ENCODE peak calls at places on chromosomes 3 and 15, in five cellular contexts. One of them, this sample, is unnamed.
A peak's percentile ranks its signal among the peaks of the same experiment; 100 is the strongest.

GRCh38 chr15:63968122-63968524 is 78.2 kb downstream of the DAPK2 start:
- DNase-seq in cardiac fibroblast: no peak
- DNase-seq in GM10248: no peak
- DNase-seq in cardiac muscle cell: no peak
- DNase-seq in glutamatergic neuron: no peak
- DNase-seq in this sample: no peak

GRCh38 chr3:98556164-98557130 is 24.7 kb downstream of the GPR15 start:
- DNase-seq in cardiac fibroblast: no peak
- DNase-seq in GM10248: peak; percentile 54
- DNase-seq in cardiac muscle cell: no peak
- DNase-seq in glutamatergic neuron: no peak
- DNase-seq in this sample: no peak

GRCh38 chr3:53103566-53104296 is 26.5 kb downstream of the RFT1 start:
- DNase-seq in cardiac fibroblast: peak; percentile 38
- DNase-seq in GM10248: no peak
- DNase-seq in cardiac muscle cell: peak; percentile 30
- DNase-seq in glutamatergic neuron: no peak
- DNase-seq in this sample: no peak

GRCh38 chr3:186525369-186526255 is 18.6 kb downstream of the CRYGS start:
- DNase-seq in cardiac fibroblast: no peak
- DNase-seq in GM10248: no peak
- DNase-seq in cardiac muscle cell: no peak
- DNase-seq in glutamatergic neuron: no peak
- DNase-seq in this sample: no peak

GRCh38 chr3:127639173-127640030 is 10.4 kb downstream of the PODXL2 start:
- DNase-seq in cardiac fibroblast: no peak
- DNase-seq in GM10248: no peak
- DNase-seq in cardiac muscle cell: no peak
- DNase-seq in glutamatergic neuron: no peak
- DNase-seq in this sample: peak; percentile 56

GRCh38 chr3:117084739-117085270 is 375.2 kb downstream of the TUSC7 start:
- DNase-seq in cardiac fibroblast: no peak
- DNase-seq in GM10248: no peak
- DNase-seq in cardiac muscle cell: no peak
- DNase-seq in glutamatergic neuron: no peak
- DNase-seq in this sample: no peak

GRCh38 chr3:29181149-29181780 is 99.6 kb upstream of the RBMS3 start:
- DNase-seq in cardiac fibroblast: no peak
- DNase-seq in GM10248: no peak
- DNase-seq in cardiac muscle cell: no peak
- DNase-seq in glutamatergic neuron: no peak
- DNase-seq in this sample: no peak

GRCh38 chr3:38542401-38543298 is 46.5 kb downstream of the EXOG start:
- DNase-seq in cardiac fibroblast: no peak
- DNase-seq in GM10248: no peak
- DNase-seq in cardiac muscle cell: no peak
- DNase-seq in glutamatergic neuron: no peak
- DNase-seq in this sample: no peak

GRCh38 chr3:136042608-136043221 is 77.2 kb downstream of the PPP2R3A start:
- DNase-seq in cardiac fibroblast: peak; percentile 74
- DNase-seq in GM10248: peak; percentile 38
- DNase-seq in cardiac muscle cell: peak; percentile 72
- DNase-seq in glutamatergic neuron: no peak
- DNase-seq in this sample: peak; percentile 65
- TF ChIP-seq CTCF in cardiac fibroblast: peak; percentile 50
- TF ChIP-seq CTCF in GM10248: peak; percentile 38
- TF ChIP-seq CTCF in cardiac muscle cell: peak; percentile 57
- TF ChIP-seq CTCF in glutamatergic neuron: peak; percentile 63
- TF ChIP-seq CTCF in this sample: peak; percentile 61

DNA sequence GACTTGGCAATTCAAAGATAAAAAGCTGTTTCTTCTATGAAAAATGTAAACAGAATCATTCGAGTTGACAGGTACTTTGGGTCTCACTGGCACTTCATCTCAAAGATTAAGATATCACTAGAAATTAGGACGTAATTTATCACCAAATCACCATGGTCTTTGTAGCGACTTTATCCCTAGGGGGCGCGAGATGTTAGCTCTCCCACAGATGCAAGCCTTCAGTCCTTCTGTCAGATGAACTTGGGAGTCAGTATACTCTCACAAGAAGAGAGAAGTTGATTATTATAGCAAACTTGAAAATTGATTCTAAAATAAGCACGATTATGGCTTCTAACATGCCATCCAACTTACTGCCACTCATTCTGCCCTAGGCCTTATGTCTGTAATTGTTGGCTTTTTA is 150.3 kb downstream of the ALCAM start:
- DNase-seq in cardiac fibroblast: peak; percentile 46
- DNase-seq in GM10248: no peak
- DNase-seq in cardiac muscle cell: peak; percentile 55
- DNase-seq in glutamatergic neuron: no peak
- DNase-seq in this sample: no peak
- TF ChIP-seq CTCF in cardiac fibroblast: peak; percentile 39
- TF ChIP-seq CTCF in GM10248: no peak
- TF ChIP-seq CTCF in cardiac muscle cell: peak; percentile 49
- TF ChIP-seq CTCF in glutamatergic neuron: no peak
- TF ChIP-seq CTCF in this sample: no peak

DNA sequence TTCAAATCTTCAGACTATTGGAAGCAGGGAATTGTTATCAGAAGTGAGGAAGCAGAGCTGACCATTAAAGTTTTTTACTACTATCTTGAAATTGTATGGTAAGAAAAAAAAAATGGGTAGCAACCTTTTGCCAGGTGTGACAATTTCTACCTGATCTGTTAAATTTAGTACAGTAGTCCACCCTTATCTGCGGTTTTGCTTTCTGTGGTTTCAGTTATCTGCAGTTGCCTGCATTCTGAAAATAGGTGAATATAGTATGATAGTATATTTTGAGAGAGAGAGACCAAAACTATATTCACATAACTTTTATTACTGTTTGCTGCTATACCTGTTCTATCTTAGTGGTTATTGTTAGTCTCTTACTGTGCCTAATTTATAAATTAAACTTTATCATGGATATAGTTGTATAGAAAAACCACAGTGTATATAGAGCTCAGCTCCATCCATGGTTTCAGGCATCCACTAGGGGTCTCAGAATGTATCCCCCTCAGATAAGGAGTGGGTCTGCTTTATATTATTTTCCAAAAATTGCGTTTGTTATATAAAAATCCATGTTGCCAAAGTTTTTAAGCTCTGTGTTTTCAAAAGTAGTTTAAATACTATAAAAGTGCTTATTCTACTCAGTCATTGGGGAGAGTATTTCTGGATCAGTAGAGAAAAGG is 69.9 kb downstream of the PTPRG start:
- DNase-seq in cardiac fibroblast: no peak
- DNase-seq in GM10248: no peak
- DNase-seq in cardiac muscle cell: no peak
- DNase-seq in glutamatergic neuron: no peak
- DNase-seq in this sample: no peak
- TF ChIP-seq CTCF in cardiac fibroblast: no peak
- TF ChIP-seq CTCF in GM10248: no peak
- TF ChIP-seq CTCF in cardiac muscle cell: no peak
- TF ChIP-seq CTCF in glutamatergic neuron: no peak
- TF ChIP-seq CTCF in this sample: no peak

GRCh38 chr15:59424626-59425025 is 13.4 kb upstream of the FAM81A start:
- DNase-seq in cardiac fibroblast: no peak
- DNase-seq in GM10248: no peak
- DNase-seq in cardiac muscle cell: no peak
- DNase-seq in glutamatergic neuron: no peak
- DNase-seq in this sample: no peak
- TF ChIP-seq CTCF in cardiac fibroblast: no peak
- TF ChIP-seq CTCF in GM10248: no peak
- TF ChIP-seq CTCF in cardiac muscle cell: no peak
- TF ChIP-seq CTCF in glutamatergic neuron: no peak
- TF ChIP-seq CTCF in this sample: no peak

GRCh38 chr3:43690400-43691119 is at the start of gene ABHD5:
- DNase-seq in cardiac fibroblast: peak; percentile 97
- DNase-seq in GM10248: peak; percentile 96
- DNase-seq in cardiac muscle cell: peak; percentile 98
- DNase-seq in glutamatergic neuron: peak; percentile 93
- DNase-seq in this sample: peak; percentile 93
- TF ChIP-seq CTCF in cardiac fibroblast: peak; percentile 19
- TF ChIP-seq CTCF in GM10248: peak; percentile 29
- TF ChIP-seq CTCF in cardiac muscle cell: peak; percentile 25
- TF ChIP-seq CTCF in glutamatergic neuron: peak; percentile 32
- TF ChIP-seq CTCF in this sample: peak; percentile 17

DNA sequence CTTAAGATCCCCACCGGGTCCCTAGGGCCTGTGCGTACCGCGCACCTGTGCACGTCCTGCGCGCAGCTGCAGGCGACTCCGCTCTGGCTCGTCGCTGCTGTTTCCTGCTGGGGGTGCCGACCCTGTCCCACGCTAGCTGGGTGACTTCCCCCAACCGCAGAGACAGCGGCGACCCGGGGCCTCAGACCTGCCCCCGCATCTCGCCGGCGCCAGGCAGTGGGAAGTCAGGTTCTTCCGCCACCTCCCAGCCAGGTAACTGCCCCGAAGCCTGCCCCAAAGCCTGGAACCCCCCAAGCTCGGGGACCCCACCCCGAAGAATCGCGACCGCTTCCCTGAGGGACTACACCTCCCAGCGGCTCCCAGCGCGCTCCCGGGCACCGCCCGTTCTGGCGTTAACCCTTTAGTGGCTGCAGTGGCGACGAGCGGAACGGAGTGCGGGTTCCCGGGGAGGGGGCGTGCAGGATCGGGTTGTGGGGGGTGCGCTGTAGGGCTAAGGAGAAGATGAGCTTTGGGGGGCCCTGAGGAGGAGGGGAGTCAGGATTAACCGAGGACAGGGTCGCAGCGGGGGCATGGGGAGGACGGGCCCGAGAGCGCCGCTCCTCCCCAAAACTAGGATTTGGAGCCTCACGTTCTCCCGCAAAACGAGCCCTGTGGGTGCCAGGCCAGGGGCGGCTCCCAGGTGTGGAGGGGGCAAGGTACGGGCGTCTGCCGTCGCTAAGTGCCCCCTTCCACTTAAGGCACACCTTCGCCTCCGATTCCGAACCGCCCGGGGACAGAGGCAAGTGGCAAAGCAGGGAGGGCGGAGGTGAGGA is 589 bp downstream of the NEIL1 start:
- DNase-seq in cardiac fibroblast: peak; percentile 40
- DNase-seq in GM10248: peak; percentile 77
- DNase-seq in cardiac muscle cell: peak; percentile 36
- DNase-seq in glutamatergic neuron: peak; percentile 67
- DNase-seq in this sample: peak; percentile 36
- TF ChIP-seq CTCF in cardiac fibroblast: no peak
- TF ChIP-seq CTCF in GM10248: no peak
- TF ChIP-seq CTCF in cardiac muscle cell: no peak
- TF ChIP-seq CTCF in glutamatergic neuron: no peak
- TF ChIP-seq CTCF in this sample: no peak

DNA sequence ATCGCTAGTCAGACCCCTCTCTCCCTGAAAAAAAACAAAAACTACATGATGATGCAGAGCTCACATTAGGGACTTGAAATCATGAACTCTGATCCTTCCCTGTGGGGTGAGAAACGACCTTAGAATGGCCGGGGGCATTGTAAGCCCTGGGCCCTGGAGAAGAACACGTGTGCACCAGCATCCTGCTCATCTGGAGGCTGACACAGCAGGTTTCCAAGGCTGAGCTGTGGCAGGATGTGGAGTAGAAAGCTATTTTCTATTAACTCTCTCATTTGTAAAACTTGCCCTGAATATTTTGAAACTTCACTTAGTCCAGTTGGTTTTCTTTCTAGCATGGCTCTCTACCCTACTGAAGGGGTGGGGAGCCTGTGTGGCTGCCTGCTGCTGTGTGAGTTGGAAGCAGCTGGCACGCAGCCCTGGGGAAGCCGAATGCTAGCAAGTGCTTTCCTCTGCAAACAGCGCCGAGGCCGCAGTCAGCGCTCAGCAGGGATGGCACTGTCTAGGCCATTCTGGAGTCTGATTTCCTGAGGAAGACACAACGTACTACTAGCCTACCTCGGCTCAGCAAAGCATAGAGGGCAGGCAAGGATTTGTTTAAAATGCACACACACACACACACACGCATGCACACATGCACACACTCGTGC is 58.0 kb downstream of the GABRG3 start:
- DNase-seq in cardiac fibroblast: no peak
- DNase-seq in GM10248: no peak
- DNase-seq in cardiac muscle cell: no peak
- DNase-seq in glutamatergic neuron: peak; percentile 38
- DNase-seq in this sample: no peak
- TF ChIP-seq CTCF in cardiac fibroblast: no peak
- TF ChIP-seq CTCF in GM10248: no peak
- TF ChIP-seq CTCF in cardiac muscle cell: no peak
- TF ChIP-seq CTCF in glutamatergic neuron: no peak
- TF ChIP-seq CTCF in this sample: no peak

DNA sequence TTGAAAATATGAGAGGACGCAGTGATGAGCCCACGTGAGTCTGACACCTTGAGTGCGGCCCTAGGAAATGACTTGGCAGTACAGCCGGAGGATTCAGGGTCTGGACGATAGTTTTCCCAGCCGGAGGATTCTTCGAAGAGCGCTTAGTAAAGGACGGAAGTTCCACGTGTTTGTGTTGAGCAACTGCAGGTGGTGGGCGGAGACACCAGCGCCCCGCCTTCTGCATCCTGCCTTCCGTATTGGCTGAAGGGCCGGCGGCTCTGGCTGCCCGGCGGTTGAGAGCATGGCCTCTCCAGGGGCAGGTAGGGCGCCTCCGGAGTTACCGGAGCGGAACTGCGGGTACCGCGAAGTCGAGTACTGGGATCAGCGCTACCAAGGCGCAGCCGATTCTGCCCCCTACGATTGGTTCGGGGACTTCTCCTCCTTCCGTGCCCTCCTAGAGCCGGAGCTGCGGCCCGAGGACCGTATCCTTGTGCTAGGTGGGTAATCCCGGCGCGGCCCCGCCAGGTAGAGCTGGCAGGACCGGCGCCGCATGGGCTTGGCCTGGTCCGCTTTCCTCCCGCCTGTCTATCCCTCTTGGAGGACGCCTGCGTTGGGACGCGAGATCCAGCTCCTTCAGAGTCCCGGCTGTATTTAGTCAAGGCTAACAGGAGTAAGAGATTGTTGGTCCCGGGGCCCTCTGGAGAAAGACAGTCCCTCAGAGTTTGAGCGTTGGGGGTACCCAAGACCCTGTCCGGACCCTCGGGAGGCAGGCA is at the start of gene EEF1AKMT4:
- DNase-seq in cardiac fibroblast: peak; percentile 99
- DNase-seq in GM10248: peak; percentile 95
- DNase-seq in cardiac muscle cell: peak; percentile 99
- DNase-seq in glutamatergic neuron: peak; percentile 96
- DNase-seq in this sample: peak; percentile 98
- TF ChIP-seq CTCF in cardiac fibroblast: peak; percentile 67
- TF ChIP-seq CTCF in GM10248: no peak
- TF ChIP-seq CTCF in cardiac muscle cell: peak; percentile 46
- TF ChIP-seq CTCF in glutamatergic neuron: no peak
- TF ChIP-seq CTCF in this sample: peak; percentile 56